ENCODE peak calls at places on chromosomes 16 and 17, in four cellular contexts. L is tibial nerve; E is DMS 273 treated with DMSO at 0.1 percent for 48 hours; S is stimulated activated CD4-positive, alpha-beta T cell treated with anti-CD3 and anti-CD28 coated beads, Interleukin-1b, Interleukin-23, amount 100 ng/mL, for 24 hours. U is an unnamed sample.
A peak's percentile ranks its signal among the peaks of the same experiment; 100 is the strongest.

GRCh38 chr17:40091691-40092397 is 8.5 kb downstream of the NR1D1 start:
- DNase-seq in L (no peak), E (peak; percentile 67), S (no peak), U (peak; percentile 59)

GRCh38 chr16:85096921-85097320 is 15.4 kb downstream of the CIBAR2 start:
- DNase-seq in L (no peak), E (no peak), S (no peak), U (no peak)

GRCh38 chr16:50354629-50355456 is 13.9 kb downstream of the BRD7 start:
- DNase-seq in L (no peak), E (no peak), S (no peak), U (peak; percentile 32)

GRCh38 chr16:89466920-89467319 is 23.4 kb downstream of the ANKRD11 start:
- DNase-seq in L (no peak), E (no peak), S (no peak), U (no peak)

GRCh38 chr17:42720996-42721583 is 23.8 kb downstream of the EZH1 start:
- DNase-seq in L (peak; percentile 86), E (no peak), S (no peak), U (peak; percentile 72)

GRCh38 chr16:89143911-89144675 is 27.5 kb upstream of the CDH15 start:
- DNase-seq in L (no peak), E (no peak), S (no peak), U (no peak)

GRCh38 chr17:16872836-16873653 is 98.9 kb downstream of the TNFRSF13B start:
- DNase-seq in L (no peak), E (no peak), S (peak; percentile 10), U (peak; percentile 93)

GRCh38 chr16:67844441-67844840 is 2.3 kb upstream of the NUTF2 start:
- DNase-seq in L (no peak), E (no peak), S (no peak), U (no peak)

GRCh38 chr16:86018487-86018886 is 119.5 kb downstream of the IRF8 start:
- DNase-seq in L (peak; percentile 45), E (no peak), S (no peak), U (no peak)

GRCh38 chr17:6069611-6070279 is 434 bp upstream of the WSCD1 start:
- DNase-seq in L (no peak), E (no peak), S (no peak), U (no peak)

GRCh38 chr17:81701288-81702071 is 1.7 kb upstream of the MRPL12 start:
- DNase-seq in L (no peak), E (no peak), S (no peak), U (no peak)

GRCh38 chr17:27559996-27560481 is 70.9 kb upstream of the LGALS9 start:
- DNase-seq in L (peak; percentile 57), E (peak; percentile 42), S (no peak), U (no peak)

GRCh38 chr17:12070561-12070960 is 49.9 kb downstream of the MAP2K4 start:
- DNase-seq in L (no peak), E (no peak), S (no peak), U (no peak)

GRCh38 chr16:83851473-83851872 is 43.7 kb downstream of the HSBP1 start:
- DNase-seq in L (no peak), E (no peak), S (no peak), U (no peak)

GRCh38 chr17:39650121-39650579 is 13.2 kb downstream of the STARD3 start:
- DNase-seq in L (no peak), E (no peak), S (no peak), U (no peak)

GRCh38 chr16:88017006-88017405 is 65.8 kb downstream of the BANP start:
- DNase-seq in L (no peak), E (no peak), S (no peak), U (no peak)

GRCh38 chr17:42679001-42679491 is 2.3 kb upstream of the PLEKHH3 start:
- DNase-seq in L (peak; percentile 52), E (peak; percentile 85), S (no peak), U (peak; percentile 36)

GRCh38 chr16:2284797-2285576 is 17.1 kb upstream of the RNPS1 start:
- DNase-seq in L (no peak), E (no peak), S (no peak), U (no peak)

GRCh38 chr17:67542219-67543114 is 165.4 kb downstream of the PITPNC1 start:
- DNase-seq in L (no peak), E (no peak), S (no peak), U (no peak)

GRCh38 chr17:4559851-4560820 is at the start of gene GGT6:
- DNase-seq in L (no peak), E (no peak), S (no peak), U (no peak)

GRCh38 chr17:9021158-9021984 is at the start of gene NTN1:
- DNase-seq in L (peak; percentile 22), E (no peak), S (peak; percentile 40), U (peak; percentile 79)

GRCh38 chr16:75789237-75789636 is 62.9 kb upstream of the CPHXL start:
- DNase-seq in L (peak; percentile 41), E (no peak), S (no peak), U (peak; percentile 67)

GRCh38 chr17:80513892-80514291 is 30.7 kb upstream of the RPTOR start:
- DNase-seq in L (no peak), E (no peak), S (no peak), U (no peak)

GRCh38 chr17:39636927-39637736 is at the start of gene STARD3:
- DNase-seq in L (peak; percentile 82), E (peak; percentile 47), S (peak; percentile 84), U (peak; percentile 95)